ENCODE peak calls at places on chromosome 1, in seven cellular contexts. U is pancreas; V is fibroblast of lung; X is effector CD4-positive, alpha-beta T cell; D is cardiac muscle cell; M is body of pancreas; C is iris pigment epithelial cell. P is an unnamed sample.

GRCh38 chr1:58883037-58883887 is 99.4 kb upstream of the JUN start:
- DNase-seq in U (peak; percentile 55), V (peak; percentile 97), X (no peak), D (peak; percentile 99), M (peak; percentile 83), C (peak; percentile 99), P (peak; percentile 99)

GRCh38 chr1:98920441-98921110 is 84.1 kb downstream of the PLPPR5 start:
- DNase-seq in U (no peak), V (peak; percentile 52), X (no peak), D (peak; percentile 21), M (no peak), C (peak; percentile 45), P (peak; percentile 92)

GRCh38 chr1:228405200-228405978 is 1.2 kb downstream of the TRIM11 start:
- DNase-seq in U (no peak), V (peak; percentile 30), X (no peak), D (no peak), M (no peak), C (peak; percentile 30), P (no peak)

GRCh38 chr1:155082301-155082940 is 3.8 kb downstream of the EFNA3 start:
- DNase-seq in U (no peak), V (no peak), X (no peak), D (no peak), M (no peak), C (no peak), P (no peak)

GRCh38 chr1:40987439-40988276 is 8.2 kb downstream of the CTPS1 start:
- DNase-seq in U (no peak), V (no peak), X (no peak), D (no peak), M (no peak), C (no peak), P (no peak)

GRCh38 chr1:27668808-27669723 is 2.9 kb downstream of the IFI6 start:
- DNase-seq in U (peak; percentile 81), V (peak; percentile 61), X (peak; percentile 82), D (peak; percentile 73), M (peak; percentile 86), C (peak; percentile 34), P (peak; percentile 69)

GRCh38 chr1:223720987-223721591 is 8.8 kb downstream of the CAPN2 start:
- DNase-seq in U (no peak), V (peak; percentile 93), X (no peak), D (peak; percentile 79), M (peak; percentile 68), C (peak; percentile 94), P (peak; percentile 77)

GRCh38 chr1:209625205-209625549 is 27.0 kb downstream of the LAMB3 start:
- DNase-seq in U (no peak), V (no peak), X (no peak), D (no peak), M (no peak), C (no peak), P (no peak)

P was measured in cardiac fibroblast.